ENCODE peak calls at places on chromosomes 7 and 10, in eight cellular contexts. Z is NB4, E is A549, P is heart left ventricle, X is mucosa of descending colon, D is BE2C, Q is LNCaP clone FGC, N is dorsolateral prefrontal cortex. Y is an unnamed sample.

GRCh38 chr10:104816501-104816900 is 175.4 kb downstream of the SORCS3 start:
- DNase-seq in X (no peak), Q (no peak), N (no peak), E (no peak), P (no peak), D (no peak), Z (no peak), Y (no peak)

GRCh38 chr10:75057680-75058079 is 53.8 kb upstream of the SAMD8 start:
- DNase-seq in P (no peak), X (no peak), D (no peak), E (no peak), Z (no peak), Q (no peak), N (no peak), Y (no peak)

GRCh38 chr7:33539198-33539597 is 366.1 kb upstream of the BMPER start:
- DNase-seq in Q (no peak), D (no peak), X (no peak), P (no peak), E (peak), Z (peak), N (no peak), Y (no peak)

GRCh38 chr7:157930441-157930840 is 593.6 kb downstream of the DNAJB6 start:
- DNase-seq in E (no peak), X (no peak), D (no peak), Q (no peak), Z (no peak), N (no peak), P (no peak), Y (no peak)

GRCh38 chr7:127885843-127886242 is 145.4 kb downstream of the LRRC4 start:
- DNase-seq in E (no peak), X (no peak), Z (peak), D (peak), N (peak), Q (no peak), P (no peak), Y (no peak)

GRCh38 chr10:986137-986825 is 2.0 kb upstream of the GTPBP4 start:
- DNase-seq in X (no peak), E (no peak), P (no peak), Z (peak), D (no peak), Q (no peak), N (no peak), Y (no peak)

GRCh38 chr10:31467791-31468535 is 148.9 kb downstream of the ZEB1 start:
- DNase-seq in N (no peak), Z (peak), X (peak), Q (peak), E (peak), D (peak), P (peak), Y (no peak)

GRCh38 chr10:10773109-10773508 is 244.6 kb upstream of the CELF2 start:
- DNase-seq in D (no peak), N (no peak), Z (no peak), Q (no peak), X (no peak), P (no peak), E (no peak), Y (no peak)

GRCh38 chr10:132630666-132631347 is 93.2 kb downstream of the INPP5A start:
- DNase-seq in Z (no peak), Q (no peak), D (no peak), N (no peak), X (peak), P (peak), E (no peak), Y (no peak)

GRCh38 chr7:20268832-20269231 is 51.6 kb upstream of the MACC1 start:
- DNase-seq in N (no peak), P (no peak), X (no peak), Z (no peak), Q (no peak), E (no peak), D (no peak), Y (no peak)

GRCh38 chr7:47357398-47357797 is 224.5 kb downstream of the TNS3 start:
- DNase-seq in Z (no peak), Q (no peak), P (no peak), E (no peak), D (no peak), N (no peak), X (no peak), Y (no peak)

GRCh38 chr10:33126118-33126517 is 168.1 kb upstream of the ITGB1 start:
- DNase-seq in Z (no peak), D (no peak), Q (no peak), N (no peak), X (no peak), E (no peak), P (no peak), Y (no peak)

GRCh38 chr10:6530211-6530840 is 49.8 kb downstream of the PRKCQ start:
- DNase-seq in Q (no peak), D (no peak), N (no peak), X (peak), P (peak), Z (no peak), E (no peak), Y (no peak)

GRCh38 chr10:36717118-36717517 is 408.3 kb upstream of the ANKRD30A start:
- DNase-seq in P (no peak), N (no peak), E (no peak), D (no peak), Z (no peak), X (no peak), Q (no peak), Y (no peak)

GRCh38 chr7:46738165-46738564 is 817.1 kb upstream of the IGFBP3 start:
- DNase-seq in Z (no peak), Q (no peak), P (no peak), X (no peak), N (no peak), D (no peak), E (no peak), Y (no peak)

GRCh38 chr10:10986606-10987005 is 31.1 kb upstream of the CELF2 start:
- DNase-seq in D (no peak), Q (no peak), E (no peak), X (no peak), N (no peak), Z (no peak), P (no peak), Y (no peak)

GRCh38 chr10:103861501-103861900 is 6.1 kb upstream of the SH3PXD2A start:
- DNase-seq in P (no peak), D (no peak), Q (no peak), X (no peak), N (no peak), E (peak), Z (no peak), Y (no peak)

GRCh38 chr7:66033471-66034385 is 41.9 kb upstream of the ASL start:
- DNase-seq in N (no peak), X (no peak), P (no peak), D (peak), Q (no peak), E (no peak), Z (no peak), Y (no peak)

GRCh38 chr7:2472744-2473143 is 3.5 kb downstream of the GRIFIN start:
- DNase-seq in P (no peak), Z (no peak), D (no peak), E (no peak), X (no peak), Q (no peak), N (no peak), Y (no peak)

GRCh38 chr10:121949473-121949872 is 21.6 kb upstream of the ATE1 start:
- DNase-seq in N (no peak), Z (no peak), Q (no peak), X (no peak), P (no peak), E (no peak), D (no peak), Y (no peak)

GRCh38 chr10:64682043-64682442 is 1160.8 kb downstream of the REEP3 start:
- DNase-seq in P (no peak), Z (no peak), D (no peak), E (peak), X (no peak), Q (no peak), N (no peak), Y (peak)

GRCh38 chr10:16597656-16598055 is 76.0 kb upstream of the C1QL3 start:
- DNase-seq in P (no peak), E (no peak), Z (peak), Q (no peak), N (peak), X (no peak), D (no peak), Y (no peak)

GRCh38 chr7:82430518-82431465 is 12.8 kb downstream of the CACNA2D1 start:
- DNase-seq in E (no peak), X (no peak), Q (no peak), D (no peak), N (no peak), P (no peak), Z (no peak), Y (no peak)

GRCh38 chr10:22308390-22308789 is 7.8 kb upstream of the COMMD3 start:
- DNase-seq in Z (no peak), D (no peak), X (no peak), Q (no peak), N (no peak), P (no peak), E (peak), Y (no peak)

GRCh38 chr7:117995850-117996650 is 122.8 kb upstream of the CTTNBP2 start:
- DNase-seq in Z (no peak), X (no peak), E (no peak), P (no peak), D (no peak), Q (no peak), N (no peak), Y (no peak)

GRCh38 chr7:149885191-149886017 is 11.6 kb downstream of the ATP6V0E2 start:
- DNase-seq in E (no peak), Q (no peak), P (no peak), X (no peak), N (no peak), D (no peak), Z (peak), Y (no peak)

GRCh38 chr10:80596391-80597257 is 58.9 kb downstream of the SH2D4B start:
- DNase-seq in X (peak), E (peak), Z (peak), Q (peak), N (no peak), D (peak), P (no peak), Y (no peak)

GRCh38 chr7:95993420-95993819 is 221.1 kb downstream of the DYNC1I1 start:
- DNase-seq in X (no peak), P (no peak), D (no peak), E (no peak), Z (no peak), Q (no peak), N (no peak), Y (no peak)

GRCh38 chr10:69757206-69757552 is 44.5 kb upstream of the COL13A1 start:
- DNase-seq in D (no peak), X (no peak), Q (no peak), N (no peak), Z (no peak), E (no peak), P (no peak), Y (no peak)

GRCh38 chr10:45061982-45062381 is 61.3 kb downstream of the ZNF22 start:
- DNase-seq in P (no peak), N (no peak), D (no peak), X (no peak), Z (peak), Q (no peak), E (no peak), Y (no peak)

GRCh38 chr10:126109893-126110292 is 213.5 kb downstream of the FANK1 start:
- DNase-seq in Z (no peak), E (no peak), Q (no peak), N (no peak), X (no peak), D (no peak), P (no peak), Y (no peak)

DNA sequence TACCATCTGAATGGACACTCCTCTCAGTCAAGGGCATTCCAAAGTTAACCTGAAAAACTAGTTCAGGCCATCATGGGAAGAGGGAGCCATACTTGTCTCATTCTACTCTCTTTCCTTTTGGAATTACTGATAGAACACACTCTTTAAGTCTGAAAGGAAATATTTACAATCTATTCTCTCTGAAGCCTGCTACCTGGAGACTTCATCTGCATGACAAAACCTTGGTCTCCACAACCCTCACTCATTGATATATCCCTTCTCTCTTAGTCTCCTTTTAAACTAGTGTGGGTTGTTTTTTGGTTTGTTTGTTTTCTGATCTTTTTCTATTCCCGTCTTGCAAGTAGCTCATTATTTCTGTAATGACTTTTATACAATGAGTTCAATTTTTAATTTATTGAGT is 169.5 kb downstream of the C1GALT1 start:
- DNase-seq in X (no peak), P (no peak), Q (no peak), E (no peak), Z (no peak), D (no peak), N (no peak), Y (no peak)
- H3K4me3 ChIP-seq in X (no peak), P (no peak), Q (no peak), E (no peak), Z (no peak), D (no peak), N (no peak), Y (no peak)

GRCh38 chr7:92848441-92848840 is 12.1 kb upstream of the CDK6 start:
- DNase-seq in Q (no peak), N (no peak), Z (no peak), D (no peak), E (no peak), X (no peak), P (no peak), Y (no peak)
- TF ChIP-seq CTCF in Q (no peak), N (no peak), Z (no peak), D (no peak), E (no peak), X (no peak), P (no peak), Y (no peak)

GRCh38 chr7:112937651-112938390 is 147.6 kb upstream of the TMEM168 start:
- DNase-seq in N (no peak), E (no peak), X (no peak), P (no peak), D (no peak), Z (no peak), Q (no peak), Y (no peak)
- H3K4me3 ChIP-seq in N (peak), E (no peak), X (no peak), P (peak), D (no peak), Z (peak), Q (no peak), Y (peak)

GRCh38 chr10:131088619-131089018 is 222.9 kb downstream of the TCERG1L start:
- DNase-seq in D (no peak), Z (peak), N (no peak), Q (no peak), X (no peak), P (no peak), E (peak), Y (no peak)
- TF ChIP-seq CTCF in D (no peak), Z (peak), N (no peak), Q (peak), X (no peak), P (no peak), E (no peak), Y (no peak)

GRCh38 chr10:49112098-49112497 is 3.2 kb downstream of the VSTM4 start:
- DNase-seq in D (no peak), E (no peak), Q (no peak), P (peak), X (no peak), N (no peak), Z (no peak), Y (no peak)

GRCh38 chr10:49112851-49113250 is 2.5 kb downstream of the VSTM4 start:
- DNase-seq in P (peak), Z (no peak), D (no peak), E (no peak), X (no peak), N (no peak), Q (no peak), Y (no peak)

GRCh38 chr10:49114718-49115014 is 656 bp downstream of the VSTM4 start:
- DNase-seq in N (no peak), P (no peak), D (no peak), E (no peak), X (no peak), Q (no peak), Z (no peak), Y (no peak)

GRCh38 chr10:49115015-49115795 is at the start of gene VSTM4:
- DNase-seq in E (no peak), Q (no peak), Z (no peak), N (peak), P (peak), D (peak), X (no peak), Y (no peak)

GRCh38 chr10:49113741-49114141 is 1.6 kb downstream of the VSTM4 start:
- DNase-seq in Z (no peak), Q (no peak), N (no peak), P (peak), X (no peak), D (no peak), E (no peak), Y (no peak)
- H3K4me3 ChIP-seq in Z (no peak), Q (no peak), N (peak), P (peak), X (no peak), D (no peak), E (no peak), Y (no peak)

GRCh38 chr7:87427289-87427688 is 48.2 kb downstream of the ABCB4 start:
- DNase-seq in Z (no peak), P (no peak), D (no peak), Q (no peak), E (no peak), X (no peak), N (no peak), Y (no peak)

GRCh38 chr7:87424075-87424474 is 51.4 kb downstream of the ABCB4 start:
- DNase-seq in P (no peak), Z (peak), N (no peak), X (no peak), Q (peak), D (no peak), E (no peak), Y (no peak)

GRCh38 chr7:87420173-87420572 is 55.3 kb downstream of the ABCB4 start:
- DNase-seq in X (no peak), Z (peak), N (no peak), P (no peak), Q (no peak), E (no peak), D (peak), Y (no peak)

GRCh38 chr7:87426160-87426559 is 49.3 kb downstream of the ABCB4 start:
- DNase-seq in X (no peak), E (no peak), D (no peak), P (no peak), Z (no peak), N (no peak), Q (no peak), Y (no peak)
- TF ChIP-seq CTCF in X (no peak), E (no peak), D (no peak), P (no peak), Z (no peak), N (no peak), Q (no peak), Y (no peak)

GRCh38 chr10:79081353-79082034 is 12.7 kb downstream of the ZMIZ1 start:
- DNase-seq in N (no peak), D (peak), E (no peak), Q (no peak), X (no peak), P (no peak), Z (peak), Y (no peak)
- H3K4me3 ChIP-seq in N (no peak), D (no peak), E (no peak), Q (no peak), X (no peak), P (no peak), Z (no peak), Y (no peak)

GRCh38 chr7:114939484-114940097 is 17.7 kb downstream of the MDFIC start:
- DNase-seq in Q (peak), P (no peak), Z (no peak), N (no peak), E (no peak), D (no peak), X (no peak), Y (no peak)
- TF ChIP-seq CTCF in Q (peak), P (no peak), Z (no peak), N (no peak), E (no peak), D (no peak), X (no peak), Y (no peak)

Y was measured in epithelial cell of proximal tubule.